ENCODE peak calls at places on chromosomes 3 and 15, in six cellular contexts. A, U, E, B, Q and K are unnamed samples.

GRCh38 chr15:30973379-30973778 is 18.0 kb downstream of the MTMR10 start:
- DNase-seq in A (no peak), U (no peak), E (no peak), B (no peak), Q (no peak), K (no peak)

GRCh38 chr3:59609967-59610366 is 560.1 kb upstream of the CFAP20DC start:
- DNase-seq in A (no peak), U (peak; percentile 76), E (no peak), B (peak; percentile 16), Q (no peak), K (no peak)

GRCh38 chr15:28101983-28102441 is 2.9 kb upstream of the OCA2 start:
- DNase-seq in A (no peak), U (no peak), E (no peak), B (no peak), Q (no peak), K (no peak)

GRCh38 chr15:92277776-92278175 is 115.9 kb upstream of the ST8SIA2 start:
- DNase-seq in A (no peak), U (peak; percentile 20), E (peak; percentile 28), B (no peak), Q (peak; percentile 16), K (peak; percentile 32)

GRCh38 chr3:186277268-186277909 is 84.6 kb downstream of the DGKG start:
- DNase-seq in A (no peak), U (peak; percentile 23), E (peak; percentile 23), B (no peak), Q (no peak), K (no peak)

GRCh38 chr15:48696627-48697312 is 51.3 kb upstream of the FBN1 start:
- DNase-seq in A (no peak), U (peak; percentile 32), E (no peak), B (no peak), Q (no peak), K (no peak)

GRCh38 chr3:155334897-155335883 is 41.7 kb upstream of the STRIT1 start:
- DNase-seq in A (no peak), U (no peak), E (peak; percentile 18), B (no peak), Q (peak; percentile 76), K (peak; percentile 42)

GRCh38 chr3:12098400-12098799 is 60.3 kb downstream of the TIMP4 start:
- DNase-seq in A (no peak), U (no peak), E (no peak), B (no peak), Q (no peak), K (no peak)

GRCh38 chr3:184771158-184771730 is 40.7 kb upstream of the VPS8 start:
- DNase-seq in A (no peak), U (no peak), E (no peak), B (no peak), Q (no peak), K (no peak)

GRCh38 chr3:32296251-32297204 is 58.0 kb downstream of the CMTM8 start:
- DNase-seq in A (peak; percentile 75), U (peak; percentile 51), E (peak; percentile 66), B (peak; percentile 49), Q (peak; percentile 50), K (peak; percentile 72)

GRCh38 chr3:138328341-138328740 is 1.3 kb downstream of the NME9 start:
- DNase-seq in A (no peak), U (no peak), E (no peak), B (no peak), Q (no peak), K (no peak)
- TF ChIP-seq CTCF in A (no peak), U (peak; percentile 56), E (no peak), B (no peak), Q (peak; percentile 18), K (no peak)

GRCh38 chr3:113247664-113248458 is 36.5 kb downstream of the BOC start:
- DNase-seq in A (no peak), U (no peak), E (no peak), B (peak; percentile 68), Q (no peak), K (no peak)

GRCh38 chr3:113245775-113246174 is 34.4 kb downstream of the BOC start:
- DNase-seq in A (no peak), U (no peak), E (no peak), B (no peak), Q (no peak), K (no peak)

GRCh38 chr3:113249111-113249510 is 37.8 kb downstream of the BOC start:
- DNase-seq in A (no peak), U (no peak), E (no peak), B (peak; percentile 51), Q (no peak), K (no peak)

GRCh38 chr3:113249601-113250000 is 38.2 kb downstream of the BOC start:
- DNase-seq in A (no peak), U (no peak), E (no peak), B (no peak), Q (no peak), K (no peak)

GRCh38 chr3:113247051-113247450 is 35.7 kb downstream of the BOC start:
- DNase-seq in A (no peak), U (no peak), E (no peak), B (no peak), Q (no peak), K (no peak)
- TF ChIP-seq CTCF in A (no peak), U (no peak), E (no peak), B (no peak), Q (no peak), K (no peak)

GRCh38 chr15:62021991-62022600 is 38.2 kb downstream of the VPS13C start:
- DNase-seq in A (no peak), U (peak; percentile 6), E (no peak), B (no peak), Q (no peak), K (no peak)
- TF ChIP-seq CTCF in A (peak; percentile 34), U (peak; percentile 29), E (peak; percentile 60), B (no peak), Q (peak; percentile 21), K (peak; percentile 52)

DNA sequence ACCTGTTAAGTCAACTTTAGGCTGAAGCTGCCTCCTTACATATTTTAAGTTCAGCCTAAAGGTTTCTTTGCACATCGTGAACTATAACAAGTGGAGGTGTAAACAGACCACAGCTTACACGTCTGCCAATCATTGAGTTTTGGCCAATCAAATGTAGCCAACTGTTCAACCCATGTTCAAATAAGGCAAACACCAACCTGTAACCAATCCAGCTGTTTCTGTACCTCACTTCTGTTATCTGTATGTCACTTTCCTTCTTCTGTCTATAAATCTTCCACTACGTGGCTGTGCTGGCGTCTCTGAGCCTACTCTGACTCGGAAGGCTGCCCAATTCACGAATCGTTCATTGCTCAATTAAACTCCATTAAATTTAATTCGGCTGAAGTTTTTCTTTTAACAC is 356.0 kb downstream of the TBC1D5 start:
- DNase-seq in A (no peak), U (no peak), E (no peak), B (no peak), Q (no peak), K (no peak)
- TF ChIP-seq CTCF in A (no peak), U (no peak), E (no peak), B (no peak), Q (no peak), K (no peak)

GRCh38 chr15:69141286-69141701 is 19.1 kb upstream of the GLCE start:
- DNase-seq in A (no peak), U (no peak), E (no peak), B (no peak), Q (no peak), K (no peak)
- TF ChIP-seq CTCF in A (no peak), U (peak; percentile 30), E (no peak), B (no peak), Q (no peak), K (no peak)

GRCh38 chr3:171840484-171840830 is 2.7 kb upstream of the TMEM212 start:
- DNase-seq in A (no peak), U (no peak), E (no peak), B (no peak), Q (no peak), K (no peak)

GRCh38 chr3:171839270-171839669 is 3.9 kb upstream of the TMEM212 start:
- DNase-seq in A (no peak), U (no peak), E (no peak), B (no peak), Q (no peak), K (no peak)

GRCh38 chr3:171836836-171837235 is 6.3 kb upstream of the TMEM212 start:
- DNase-seq in A (no peak), U (no peak), E (no peak), B (no peak), Q (no peak), K (no peak)

GRCh38 chr3:171837698-171838097 is 5.5 kb upstream of the TMEM212 start:
- DNase-seq in A (no peak), U (no peak), E (no peak), B (no peak), Q (no peak), K (no peak)

DNA sequence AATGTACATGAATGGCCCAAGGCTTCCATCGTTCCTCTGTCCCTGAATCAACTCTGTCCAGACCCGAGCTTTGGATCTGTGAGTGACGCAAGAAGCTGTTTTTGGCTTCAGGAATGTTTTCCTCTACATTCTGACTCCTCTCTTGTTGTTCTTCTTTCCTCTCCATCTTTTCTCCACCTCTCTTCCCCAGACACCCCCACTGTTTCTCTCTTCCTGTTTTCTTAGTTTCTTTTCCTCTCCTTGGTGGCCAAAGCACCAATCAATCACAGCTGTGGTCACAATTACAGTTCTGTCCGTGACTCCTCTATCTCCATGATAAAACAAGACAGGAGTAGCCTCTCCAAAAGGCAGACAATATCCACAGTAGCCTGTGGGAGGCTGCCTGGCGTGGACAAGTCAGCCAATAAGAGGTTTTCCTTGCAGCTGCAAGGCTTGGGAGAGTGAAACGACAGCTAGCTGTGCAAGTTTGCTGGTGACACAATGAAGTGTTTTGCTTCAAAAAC is 4.9 kb upstream of the TMEM212 start:
- DNase-seq in A (no peak), U (no peak), E (peak; percentile 18), B (peak; percentile 69), Q (no peak), K (no peak)
- TF ChIP-seq CTCF in A (no peak), U (no peak), E (no peak), B (no peak), Q (no peak), K (no peak)

GRCh38 chr15:82103500-82103899 is 57.7 kb upstream of the MEX3B start:
- DNase-seq in A (no peak), U (peak; percentile 21), E (no peak), B (no peak), Q (no peak), K (no peak)
- TF ChIP-seq CTCF in A (no peak), U (peak; percentile 33), E (no peak), B (no peak), Q (no peak), K (no peak)

GRCh38 chr3:37554364-37554763 is 307.3 kb upstream of the CTDSPL start:
- DNase-seq in A (no peak), U (peak; percentile 17), E (no peak), B (no peak), Q (no peak), K (no peak)
- TF ChIP-seq CTCF in A (no peak), U (peak; percentile 28), E (no peak), B (no peak), Q (no peak), K (no peak)

GRCh38 chr3:72031581-72031980 is 246.6 kb upstream of the PROK2 start:
- DNase-seq in A (no peak), U (no peak), E (no peak), B (no peak), Q (peak; percentile 87), K (no peak)
- TF ChIP-seq CTCF in A (no peak), U (no peak), E (no peak), B (no peak), Q (peak; percentile 1), K (no peak)

DNA sequence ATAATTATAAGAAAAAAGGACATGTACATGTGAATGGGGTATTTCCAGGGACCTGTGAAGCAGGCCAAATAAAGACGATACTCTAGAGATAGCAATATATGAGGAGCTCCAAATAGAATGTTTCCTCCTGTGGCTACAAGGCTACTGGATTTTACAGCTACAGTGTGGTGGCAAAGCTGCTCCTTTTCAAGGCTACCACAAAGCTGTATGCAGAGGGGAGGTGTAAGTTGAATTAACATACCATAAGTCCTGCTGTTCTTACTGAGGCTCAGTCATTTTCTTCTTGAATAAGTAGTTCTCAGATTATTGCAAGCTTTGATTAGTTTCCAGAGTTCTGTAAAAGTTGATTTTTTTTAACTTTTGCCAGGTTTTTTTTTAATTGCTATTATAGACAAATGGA is 1184.6 kb upstream of the EPHA6 start:
- DNase-seq in A (no peak), U (no peak), E (no peak), B (no peak), Q (no peak), K (no peak)
- TF ChIP-seq CTCF in A (no peak), U (no peak), E (no peak), B (no peak), Q (no peak), K (no peak)